ENCODE peak calls at places on chromosomes 7 and 10, in nine cellular contexts. One of them, this sample, is unnamed.
A peak's percentile ranks its signal among the peaks of the same experiment; 100 is the strongest.

GRCh38 chr10:103395754-103396066 is 565 bp downstream of the ATP5MK start:
- DNase-seq in GM19239: no peak
- DNase-seq in CD4-positive, alpha-beta memory T cell: no peak
- DNase-seq in activated T-helper 1 cell treated with anti-CD3 and anti-CD28 coated beads, Interleukin-2, amount 50 U/mL, for 16 hours: no peak
- DNase-seq in G401: peak; percentile 12
- DNase-seq in activated CD8-positive, alpha-beta memory T cell treated with anti-CD3 and anti-CD28 coated beads for 4 hours: no peak
- DNase-seq in right atrium auricular region: no peak
- DNase-seq in A549: peak; percentile 11
- DNase-seq in AG20443: peak; percentile 52
- DNase-seq in this sample: no peak

GRCh38 chr7:50396856-50397255 is 53.3 kb downstream of the FIGNL1 start:
- DNase-seq in GM19239: no peak
- DNase-seq in CD4-positive, alpha-beta memory T cell: peak; percentile 36
- DNase-seq in activated T-helper 1 cell treated with anti-CD3 and anti-CD28 coated beads, Interleukin-2, amount 50 U/mL, for 16 hours: no peak
- DNase-seq in G401: no peak
- DNase-seq in activated CD8-positive, alpha-beta memory T cell treated with anti-CD3 and anti-CD28 coated beads for 4 hours: no peak
- DNase-seq in right atrium auricular region: no peak
- DNase-seq in A549: no peak
- DNase-seq in AG20443: no peak
- DNase-seq in this sample: no peak

GRCh38 chr7:35036361-35037171 is 719 bp downstream of the DPY19L1 start:
- DNase-seq in GM19239: no peak
- DNase-seq in CD4-positive, alpha-beta memory T cell: peak; percentile 46
- DNase-seq in activated T-helper 1 cell treated with anti-CD3 and anti-CD28 coated beads, Interleukin-2, amount 50 U/mL, for 16 hours: no peak
- DNase-seq in G401: peak; percentile 70
- DNase-seq in activated CD8-positive, alpha-beta memory T cell treated with anti-CD3 and anti-CD28 coated beads for 4 hours: no peak
- DNase-seq in right atrium auricular region: peak; percentile 70
- DNase-seq in A549: peak; percentile 59
- DNase-seq in AG20443: peak; percentile 69
- DNase-seq in this sample: peak; percentile 63

GRCh38 chr7:48084727-48085432 is 4.2 kb upstream of the UPP1 start:
- DNase-seq in GM19239: peak; percentile 65
- DNase-seq in CD4-positive, alpha-beta memory T cell: peak; percentile 47
- DNase-seq in activated T-helper 1 cell treated with anti-CD3 and anti-CD28 coated beads, Interleukin-2, amount 50 U/mL, for 16 hours: no peak
- DNase-seq in G401: no peak
- DNase-seq in activated CD8-positive, alpha-beta memory T cell treated with anti-CD3 and anti-CD28 coated beads for 4 hours: peak; percentile 65
- DNase-seq in right atrium auricular region: peak; percentile 91
- DNase-seq in A549: peak; percentile 94
- DNase-seq in AG20443: peak; percentile 93
- DNase-seq in this sample: no peak

GRCh38 chr10:77763453-77764430 is 126.1 kb upstream of the KCNMA1 start:
- DNase-seq in GM19239: no peak
- DNase-seq in CD4-positive, alpha-beta memory T cell: no peak
- DNase-seq in activated T-helper 1 cell treated with anti-CD3 and anti-CD28 coated beads, Interleukin-2, amount 50 U/mL, for 16 hours: no peak
- DNase-seq in G401: peak; percentile 13
- DNase-seq in activated CD8-positive, alpha-beta memory T cell treated with anti-CD3 and anti-CD28 coated beads for 4 hours: no peak
- DNase-seq in right atrium auricular region: no peak
- DNase-seq in A549: no peak
- DNase-seq in AG20443: peak; percentile 37
- DNase-seq in this sample: no peak

GRCh38 chr10:124903119-124903518 is 38.8 kb upstream of the ZRANB1 start:
- DNase-seq in GM19239: no peak
- DNase-seq in CD4-positive, alpha-beta memory T cell: no peak
- DNase-seq in activated T-helper 1 cell treated with anti-CD3 and anti-CD28 coated beads, Interleukin-2, amount 50 U/mL, for 16 hours: no peak
- DNase-seq in G401: no peak
- DNase-seq in activated CD8-positive, alpha-beta memory T cell treated with anti-CD3 and anti-CD28 coated beads for 4 hours: no peak
- DNase-seq in right atrium auricular region: no peak
- DNase-seq in A549: no peak
- DNase-seq in AG20443: no peak
- DNase-seq in this sample: no peak

GRCh38 chr7:137774793-137775201 is 72.0 kb downstream of the DGKI start:
- DNase-seq in GM19239: peak; percentile 6
- DNase-seq in CD4-positive, alpha-beta memory T cell: no peak
- DNase-seq in activated T-helper 1 cell treated with anti-CD3 and anti-CD28 coated beads, Interleukin-2, amount 50 U/mL, for 16 hours: no peak
- DNase-seq in G401: no peak
- DNase-seq in activated CD8-positive, alpha-beta memory T cell treated with anti-CD3 and anti-CD28 coated beads for 4 hours: no peak
- DNase-seq in right atrium auricular region: no peak
- DNase-seq in A549: no peak
- DNase-seq in AG20443: peak; percentile 33
- DNase-seq in this sample: no peak

GRCh38 chr10:114862456-114862855 is 40.9 kb downstream of the FHIP2A start:
- DNase-seq in GM19239: no peak
- DNase-seq in CD4-positive, alpha-beta memory T cell: no peak
- DNase-seq in activated T-helper 1 cell treated with anti-CD3 and anti-CD28 coated beads, Interleukin-2, amount 50 U/mL, for 16 hours: no peak
- DNase-seq in G401: no peak
- DNase-seq in activated CD8-positive, alpha-beta memory T cell treated with anti-CD3 and anti-CD28 coated beads for 4 hours: no peak
- DNase-seq in right atrium auricular region: no peak
- DNase-seq in A549: no peak
- DNase-seq in AG20443: no peak
- DNase-seq in this sample: no peak

GRCh38 chr10:24518981-24519597 is 204.6 kb downstream of the ARHGAP21 start:
- DNase-seq in GM19239: peak; percentile 36
- DNase-seq in CD4-positive, alpha-beta memory T cell: peak; percentile 15
- DNase-seq in activated T-helper 1 cell treated with anti-CD3 and anti-CD28 coated beads, Interleukin-2, amount 50 U/mL, for 16 hours: no peak
- DNase-seq in G401: peak; percentile 77
- DNase-seq in activated CD8-positive, alpha-beta memory T cell treated with anti-CD3 and anti-CD28 coated beads for 4 hours: no peak
- DNase-seq in right atrium auricular region: peak; percentile 68
- DNase-seq in A549: peak; percentile 57
- DNase-seq in AG20443: peak; percentile 85
- DNase-seq in this sample: peak; percentile 67

GRCh38 chr10:119538632-119539358 is 3.7 kb downstream of the RGS10 start:
- DNase-seq in GM19239: no peak
- DNase-seq in CD4-positive, alpha-beta memory T cell: no peak
- DNase-seq in activated T-helper 1 cell treated with anti-CD3 and anti-CD28 coated beads, Interleukin-2, amount 50 U/mL, for 16 hours: no peak
- DNase-seq in G401: no peak
- DNase-seq in activated CD8-positive, alpha-beta memory T cell treated with anti-CD3 and anti-CD28 coated beads for 4 hours: no peak
- DNase-seq in right atrium auricular region: no peak
- DNase-seq in A549: no peak
- DNase-seq in AG20443: no peak
- DNase-seq in this sample: no peak

GRCh38 chr10:131260031-131260430 is 51.5 kb downstream of the TCERG1L start:
- DNase-seq in GM19239: no peak
- DNase-seq in CD4-positive, alpha-beta memory T cell: no peak
- DNase-seq in activated T-helper 1 cell treated with anti-CD3 and anti-CD28 coated beads, Interleukin-2, amount 50 U/mL, for 16 hours: no peak
- DNase-seq in G401: no peak
- DNase-seq in activated CD8-positive, alpha-beta memory T cell treated with anti-CD3 and anti-CD28 coated beads for 4 hours: no peak
- DNase-seq in right atrium auricular region: no peak
- DNase-seq in A549: no peak
- DNase-seq in AG20443: no peak
- DNase-seq in this sample: no peak

GRCh38 chr7:95493247-95493646 is 7.5 kb downstream of the ASB4 start:
- DNase-seq in GM19239: no peak
- DNase-seq in CD4-positive, alpha-beta memory T cell: no peak
- DNase-seq in activated T-helper 1 cell treated with anti-CD3 and anti-CD28 coated beads, Interleukin-2, amount 50 U/mL, for 16 hours: no peak
- DNase-seq in G401: no peak
- DNase-seq in activated CD8-positive, alpha-beta memory T cell treated with anti-CD3 and anti-CD28 coated beads for 4 hours: no peak
- DNase-seq in right atrium auricular region: no peak
- DNase-seq in A549: no peak
- DNase-seq in AG20443: no peak
- DNase-seq in this sample: no peak

GRCh38 chr10:29969255-29970011 is 90.0 kb downstream of the JCAD start:
- DNase-seq in GM19239: no peak
- DNase-seq in CD4-positive, alpha-beta memory T cell: no peak
- DNase-seq in activated T-helper 1 cell treated with anti-CD3 and anti-CD28 coated beads, Interleukin-2, amount 50 U/mL, for 16 hours: no peak
- DNase-seq in G401: no peak
- DNase-seq in activated CD8-positive, alpha-beta memory T cell treated with anti-CD3 and anti-CD28 coated beads for 4 hours: no peak
- DNase-seq in right atrium auricular region: no peak
- DNase-seq in A549: no peak
- DNase-seq in AG20443: no peak
- DNase-seq in this sample: no peak

GRCh38 chr10:90162464-90162863 is 461.1 kb downstream of the KIF20B start:
- DNase-seq in GM19239: no peak
- DNase-seq in CD4-positive, alpha-beta memory T cell: no peak
- DNase-seq in activated T-helper 1 cell treated with anti-CD3 and anti-CD28 coated beads, Interleukin-2, amount 50 U/mL, for 16 hours: no peak
- DNase-seq in G401: no peak
- DNase-seq in activated CD8-positive, alpha-beta memory T cell treated with anti-CD3 and anti-CD28 coated beads for 4 hours: no peak
- DNase-seq in right atrium auricular region: no peak
- DNase-seq in A549: no peak
- DNase-seq in AG20443: no peak
- DNase-seq in this sample: no peak

GRCh38 chr10:116122126-116122525 is 150.9 kb downstream of the GFRA1 start:
- DNase-seq in GM19239: no peak
- DNase-seq in CD4-positive, alpha-beta memory T cell: no peak
- DNase-seq in activated T-helper 1 cell treated with anti-CD3 and anti-CD28 coated beads, Interleukin-2, amount 50 U/mL, for 16 hours: no peak
- DNase-seq in G401: no peak
- DNase-seq in activated CD8-positive, alpha-beta memory T cell treated with anti-CD3 and anti-CD28 coated beads for 4 hours: no peak
- DNase-seq in right atrium auricular region: no peak
- DNase-seq in A549: no peak
- DNase-seq in AG20443: no peak
- DNase-seq in this sample: no peak

GRCh38 chr7:106126170-106126938 is 14.2 kb upstream of the SYPL1 start:
- DNase-seq in GM19239: no peak
- DNase-seq in CD4-positive, alpha-beta memory T cell: peak; percentile 56
- DNase-seq in activated T-helper 1 cell treated with anti-CD3 and anti-CD28 coated beads, Interleukin-2, amount 50 U/mL, for 16 hours: no peak
- DNase-seq in G401: no peak
- DNase-seq in activated CD8-positive, alpha-beta memory T cell treated with anti-CD3 and anti-CD28 coated beads for 4 hours: peak; percentile 32
- DNase-seq in right atrium auricular region: no peak
- DNase-seq in A549: peak; percentile 20
- DNase-seq in AG20443: no peak
- DNase-seq in this sample: no peak

GRCh38 chr10:102763037-102763607 is 19.4 kb downstream of the WBP1L start:
- DNase-seq in GM19239: no peak
- DNase-seq in CD4-positive, alpha-beta memory T cell: no peak
- DNase-seq in activated T-helper 1 cell treated with anti-CD3 and anti-CD28 coated beads, Interleukin-2, amount 50 U/mL, for 16 hours: no peak
- DNase-seq in G401: no peak
- DNase-seq in activated CD8-positive, alpha-beta memory T cell treated with anti-CD3 and anti-CD28 coated beads for 4 hours: no peak
- DNase-seq in right atrium auricular region: no peak
- DNase-seq in A549: no peak
- DNase-seq in AG20443: no peak
- DNase-seq in this sample: no peak

GRCh38 chr7:741191-741671 is 14.2 kb upstream of the PRKAR1B start:
- DNase-seq in GM19239: no peak
- DNase-seq in CD4-positive, alpha-beta memory T cell: no peak
- DNase-seq in activated T-helper 1 cell treated with anti-CD3 and anti-CD28 coated beads, Interleukin-2, amount 50 U/mL, for 16 hours: no peak
- DNase-seq in G401: no peak
- DNase-seq in activated CD8-positive, alpha-beta memory T cell treated with anti-CD3 and anti-CD28 coated beads for 4 hours: no peak
- DNase-seq in right atrium auricular region: no peak
- DNase-seq in A549: no peak
- DNase-seq in AG20443: no peak
- DNase-seq in this sample: no peak

GRCh38 chr7:51613911-51614344 is 297.3 kb upstream of the COBL start:
- DNase-seq in GM19239: no peak
- DNase-seq in CD4-positive, alpha-beta memory T cell: no peak
- DNase-seq in activated T-helper 1 cell treated with anti-CD3 and anti-CD28 coated beads, Interleukin-2, amount 50 U/mL, for 16 hours: no peak
- DNase-seq in G401: peak; percentile 79
- DNase-seq in activated CD8-positive, alpha-beta memory T cell treated with anti-CD3 and anti-CD28 coated beads for 4 hours: no peak
- DNase-seq in right atrium auricular region: no peak
- DNase-seq in A549: no peak
- DNase-seq in AG20443: no peak
- DNase-seq in this sample: no peak

GRCh38 chr10:97584060-97584797 is at the start of gene HOGA1:
- DNase-seq in GM19239: peak; percentile 50
- DNase-seq in CD4-positive, alpha-beta memory T cell: no peak
- DNase-seq in activated T-helper 1 cell treated with anti-CD3 and anti-CD28 coated beads, Interleukin-2, amount 50 U/mL, for 16 hours: no peak
- DNase-seq in G401: peak; percentile 100
- DNase-seq in activated CD8-positive, alpha-beta memory T cell treated with anti-CD3 and anti-CD28 coated beads for 4 hours: no peak
- DNase-seq in right atrium auricular region: peak; percentile 90
- DNase-seq in A549: peak; percentile 92
- DNase-seq in AG20443: peak; percentile 88
- DNase-seq in this sample: peak; percentile 52

GRCh38 chr10:5828725-5829124 is 15.5 kb upstream of the GDI2 start:
- DNase-seq in GM19239: no peak
- DNase-seq in CD4-positive, alpha-beta memory T cell: no peak
- DNase-seq in activated T-helper 1 cell treated with anti-CD3 and anti-CD28 coated beads, Interleukin-2, amount 50 U/mL, for 16 hours: no peak
- DNase-seq in G401: no peak
- DNase-seq in activated CD8-positive, alpha-beta memory T cell treated with anti-CD3 and anti-CD28 coated beads for 4 hours: no peak
- DNase-seq in right atrium auricular region: no peak
- DNase-seq in A549: no peak
- DNase-seq in AG20443: no peak
- DNase-seq in this sample: no peak

GRCh38 chr10:78471723-78472541 is 438.3 kb downstream of the RPS24 start:
- DNase-seq in GM19239: no peak
- DNase-seq in CD4-positive, alpha-beta memory T cell: no peak
- DNase-seq in activated T-helper 1 cell treated with anti-CD3 and anti-CD28 coated beads, Interleukin-2, amount 50 U/mL, for 16 hours: no peak
- DNase-seq in G401: no peak
- DNase-seq in activated CD8-positive, alpha-beta memory T cell treated with anti-CD3 and anti-CD28 coated beads for 4 hours: no peak
- DNase-seq in right atrium auricular region: no peak
- DNase-seq in A549: no peak
- DNase-seq in AG20443: peak; percentile 2
- DNase-seq in this sample: no peak

GRCh38 chr7:150408393-150409299 is 29.5 kb downstream of the ZNF775 start:
- DNase-seq in GM19239: no peak
- DNase-seq in CD4-positive, alpha-beta memory T cell: no peak
- DNase-seq in activated T-helper 1 cell treated with anti-CD3 and anti-CD28 coated beads, Interleukin-2, amount 50 U/mL, for 16 hours: no peak
- DNase-seq in G401: no peak
- DNase-seq in activated CD8-positive, alpha-beta memory T cell treated with anti-CD3 and anti-CD28 coated beads for 4 hours: no peak
- DNase-seq in right atrium auricular region: no peak
- DNase-seq in A549: no peak
- DNase-seq in AG20443: no peak
- DNase-seq in this sample: no peak

GRCh38 chr10:78255796-78256638 is 222.4 kb downstream of the RPS24 start:
- DNase-seq in GM19239: no peak
- DNase-seq in CD4-positive, alpha-beta memory T cell: no peak
- DNase-seq in activated T-helper 1 cell treated with anti-CD3 and anti-CD28 coated beads, Interleukin-2, amount 50 U/mL, for 16 hours: no peak
- DNase-seq in G401: no peak
- DNase-seq in activated CD8-positive, alpha-beta memory T cell treated with anti-CD3 and anti-CD28 coated beads for 4 hours: no peak
- DNase-seq in right atrium auricular region: peak; percentile 80
- DNase-seq in A549: peak; percentile 97
- DNase-seq in AG20443: peak; percentile 94
- DNase-seq in this sample: no peak

GRCh38 chr7:117781707-117782106 is 91.5 kb downstream of the CTTNBP2 start:
- DNase-seq in GM19239: no peak
- DNase-seq in CD4-positive, alpha-beta memory T cell: no peak
- DNase-seq in activated T-helper 1 cell treated with anti-CD3 and anti-CD28 coated beads, Interleukin-2, amount 50 U/mL, for 16 hours: no peak
- DNase-seq in G401: no peak
- DNase-seq in activated CD8-positive, alpha-beta memory T cell treated with anti-CD3 and anti-CD28 coated beads for 4 hours: no peak
- DNase-seq in right atrium auricular region: no peak
- DNase-seq in A549: no peak
- DNase-seq in AG20443: no peak
- DNase-seq in this sample: no peak

GRCh38 chr7:129009437-129009836 is 45.5 kb downstream of the TNPO3 start:
- DNase-seq in GM19239: peak; percentile 20
- DNase-seq in CD4-positive, alpha-beta memory T cell: no peak
- DNase-seq in activated T-helper 1 cell treated with anti-CD3 and anti-CD28 coated beads, Interleukin-2, amount 50 U/mL, for 16 hours: no peak
- DNase-seq in G401: no peak
- DNase-seq in activated CD8-positive, alpha-beta memory T cell treated with anti-CD3 and anti-CD28 coated beads for 4 hours: no peak
- DNase-seq in right atrium auricular region: no peak
- DNase-seq in A549: no peak
- DNase-seq in AG20443: no peak
- DNase-seq in this sample: no peak

GRCh38 chr7:108455524-108455832 is 758 bp downstream of the NRCAM start:
- DNase-seq in GM19239: peak; percentile 19
- DNase-seq in CD4-positive, alpha-beta memory T cell: no peak
- DNase-seq in activated T-helper 1 cell treated with anti-CD3 and anti-CD28 coated beads, Interleukin-2, amount 50 U/mL, for 16 hours: no peak
- DNase-seq in G401: peak; percentile 37
- DNase-seq in activated CD8-positive, alpha-beta memory T cell treated with anti-CD3 and anti-CD28 coated beads for 4 hours: no peak
- DNase-seq in right atrium auricular region: no peak
- DNase-seq in A549: peak; percentile 38
- DNase-seq in AG20443: peak; percentile 36
- DNase-seq in this sample: no peak

GRCh38 chr7:104800307-104800706 is 213.7 kb upstream of the KMT2E start:
- DNase-seq in GM19239: no peak
- DNase-seq in CD4-positive, alpha-beta memory T cell: no peak
- DNase-seq in activated T-helper 1 cell treated with anti-CD3 and anti-CD28 coated beads, Interleukin-2, amount 50 U/mL, for 16 hours: no peak
- DNase-seq in G401: no peak
- DNase-seq in activated CD8-positive, alpha-beta memory T cell treated with anti-CD3 and anti-CD28 coated beads for 4 hours: no peak
- DNase-seq in right atrium auricular region: no peak
- DNase-seq in A549: no peak
- DNase-seq in AG20443: no peak
- DNase-seq in this sample: no peak

GRCh38 chr7:140316165-140316661 is 82.1 kb downstream of the SLC37A3 start:
- DNase-seq in GM19239: no peak
- DNase-seq in CD4-positive, alpha-beta memory T cell: no peak
- DNase-seq in activated T-helper 1 cell treated with anti-CD3 and anti-CD28 coated beads, Interleukin-2, amount 50 U/mL, for 16 hours: no peak
- DNase-seq in G401: peak; percentile 43
- DNase-seq in activated CD8-positive, alpha-beta memory T cell treated with anti-CD3 and anti-CD28 coated beads for 4 hours: no peak
- DNase-seq in right atrium auricular region: peak; percentile 90
- DNase-seq in A549: peak; percentile 79
- DNase-seq in AG20443: peak; percentile 90
- DNase-seq in this sample: no peak

GRCh38 chr7:143983960-143984359 is 16.2 kb upstream of the OR6B1 start:
- DNase-seq in GM19239: no peak
- DNase-seq in CD4-positive, alpha-beta memory T cell: no peak
- DNase-seq in activated T-helper 1 cell treated with anti-CD3 and anti-CD28 coated beads, Interleukin-2, amount 50 U/mL, for 16 hours: no peak
- DNase-seq in G401: no peak
- DNase-seq in activated CD8-positive, alpha-beta memory T cell treated with anti-CD3 and anti-CD28 coated beads for 4 hours: no peak
- DNase-seq in right atrium auricular region: no peak
- DNase-seq in A549: no peak
- DNase-seq in AG20443: no peak
- DNase-seq in this sample: no peak

GRCh38 chr7:151990567-151990966 is 34.3 kb downstream of the GALNTL5 start:
- DNase-seq in GM19239: no peak
- DNase-seq in CD4-positive, alpha-beta memory T cell: no peak
- DNase-seq in activated T-helper 1 cell treated with anti-CD3 and anti-CD28 coated beads, Interleukin-2, amount 50 U/mL, for 16 hours: no peak
- DNase-seq in G401: no peak
- DNase-seq in activated CD8-positive, alpha-beta memory T cell treated with anti-CD3 and anti-CD28 coated beads for 4 hours: no peak
- DNase-seq in right atrium auricular region: no peak
- DNase-seq in A549: peak; percentile 12
- DNase-seq in AG20443: no peak
- DNase-seq in this sample: no peak